ENCODE peak calls at places on chromosomes 1 and 21, in five cellular contexts. N, R, C, Y and U are unnamed samples.

GRCh38 chr1:22101199-22101598 is 41.7 kb downstream of the WNT4 start:
- DNase-seq in Y (no peak), R (no peak), C (no peak), N (no peak), U (no peak)

GRCh38 chr1:245188350-245188749 is 33.6 kb downstream of the KIF26B start:
- DNase-seq in N (no peak), Y (no peak), R (no peak), C (no peak), U (no peak)

GRCh38 chr1:244826712-244827111 is 8.7 kb upstream of the COX20 start:
- DNase-seq in Y (no peak), R (no peak), C (no peak), N (no peak), U (no peak)

GRCh38 chr1:184947497-184948256 is 26.6 kb downstream of the NIBAN1 start:
- DNase-seq in C (no peak), Y (no peak), N (no peak), R (no peak), U (no peak)

GRCh38 chr1:50424940-50425375 is 1.7 kb upstream of the DMRTA2 start:
- DNase-seq in C (no peak), R (no peak), N (no peak), Y (no peak), U (no peak)

GRCh38 chr1:150410582-150411101 is 46.7 kb downstream of the RPRD2 start:
- DNase-seq in C (no peak), R (no peak), Y (no peak), N (peak; percentile 9), U (no peak)

GRCh38 chr21:16308269-16308668 is 578.5 kb downstream of the USP25 start:
- DNase-seq in Y (no peak), R (no peak), N (no peak), C (no peak), U (no peak)

GRCh38 chr1:169849346-169850022 is 44.2 kb downstream of the SCYL3 start:
- DNase-seq in Y (no peak), R (no peak), N (no peak), C (no peak), U (no peak)

DNA sequence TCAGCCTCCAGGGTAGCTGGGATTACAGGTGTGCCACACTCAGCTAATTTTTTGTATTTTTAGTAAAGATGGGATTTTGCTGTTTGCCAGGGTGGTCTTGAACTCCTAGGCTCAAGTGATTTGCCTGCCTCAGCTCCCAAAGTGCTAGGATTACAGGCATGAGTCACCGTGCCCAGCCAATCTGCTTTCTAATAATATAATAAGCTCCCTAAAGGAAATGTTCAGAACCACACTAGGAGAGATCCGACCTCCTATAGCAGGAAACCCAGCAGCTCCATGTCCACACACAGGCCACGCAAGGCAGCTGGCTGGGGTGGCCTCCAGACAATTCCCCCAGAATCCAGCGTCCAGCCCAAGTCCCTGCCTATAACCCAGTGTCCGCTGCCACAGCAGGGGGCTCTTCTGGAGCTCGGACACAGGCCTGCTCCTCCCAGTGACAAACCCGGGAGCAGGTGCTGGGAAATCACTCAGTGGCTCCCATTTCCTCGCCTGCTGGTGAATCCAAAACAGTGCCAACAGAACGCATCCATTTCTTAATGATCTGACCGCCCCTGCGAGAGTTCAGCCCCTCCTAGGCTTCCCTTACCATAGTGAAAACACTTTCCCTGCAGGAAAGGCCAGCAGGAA is 7.5 kb downstream of the RIPK4 start:
- DNase-seq in Y (no peak), C (no peak), N (no peak), R (no peak), U (no peak)
- H3K4me3 ChIP-seq in Y (no peak overlapping the region), C (no peak overlapping the region), N (no peak overlapping the region), R (no peak overlapping the region), U (no peak overlapping the region)

DNA sequence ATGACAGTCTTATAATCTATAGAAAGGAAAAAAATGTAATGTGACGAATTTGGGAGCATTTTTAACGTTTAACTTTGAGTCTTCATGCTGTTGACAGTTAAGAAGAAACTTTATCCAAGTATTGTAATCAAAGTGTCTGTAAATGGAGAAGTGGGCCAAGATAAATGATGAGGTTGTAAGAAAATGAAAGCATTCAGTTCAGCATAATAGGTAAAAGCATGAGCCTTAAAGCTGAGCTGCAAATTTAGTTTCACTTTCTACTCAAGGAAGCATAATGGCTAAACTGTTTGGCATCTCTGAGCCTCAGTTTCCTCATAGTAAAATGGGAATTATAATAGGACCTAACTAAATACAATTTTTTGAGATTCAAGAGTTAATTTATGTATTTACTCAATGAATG is 1554.8 kb downstream of the KCNT2 start:
- DNase-seq in R (no peak), Y (no peak), N (no peak), C (no peak), U (no peak)
- H3K4me3 ChIP-seq in R (no peak overlapping the region), Y (no peak overlapping the region), N (no peak overlapping the region), C (peak overlapping the region; percentile 26), U (no peak overlapping the region)

DNA sequence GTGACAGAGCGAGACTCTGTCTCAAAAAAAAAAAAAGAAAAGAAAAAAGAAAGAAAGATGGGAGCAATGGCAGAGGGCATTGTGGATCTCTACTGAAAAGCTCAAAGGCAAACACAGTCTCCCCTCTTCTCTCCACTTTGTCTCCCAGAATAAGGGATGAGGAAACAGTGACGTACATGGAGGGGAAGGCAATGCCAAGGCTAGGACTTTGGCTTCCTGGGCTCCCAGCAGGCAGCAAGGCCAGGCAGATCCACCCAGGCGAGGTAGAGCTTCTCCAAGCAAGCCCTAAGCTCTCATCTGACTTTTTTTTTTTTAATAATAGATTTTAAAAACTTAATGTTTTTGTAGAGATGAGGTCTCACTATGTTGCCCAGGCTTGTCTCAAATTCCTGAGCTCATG is 4.6 kb downstream of the ARHGEF2 start:
- DNase-seq in R (no peak), C (no peak), N (no peak), Y (no peak), U (no peak)
- H3K4me3 ChIP-seq in R (no peak overlapping the region), C (peak overlapping the region; percentile 92), N (no peak overlapping the region), Y (no peak overlapping the region), U (no peak overlapping the region)

DNA sequence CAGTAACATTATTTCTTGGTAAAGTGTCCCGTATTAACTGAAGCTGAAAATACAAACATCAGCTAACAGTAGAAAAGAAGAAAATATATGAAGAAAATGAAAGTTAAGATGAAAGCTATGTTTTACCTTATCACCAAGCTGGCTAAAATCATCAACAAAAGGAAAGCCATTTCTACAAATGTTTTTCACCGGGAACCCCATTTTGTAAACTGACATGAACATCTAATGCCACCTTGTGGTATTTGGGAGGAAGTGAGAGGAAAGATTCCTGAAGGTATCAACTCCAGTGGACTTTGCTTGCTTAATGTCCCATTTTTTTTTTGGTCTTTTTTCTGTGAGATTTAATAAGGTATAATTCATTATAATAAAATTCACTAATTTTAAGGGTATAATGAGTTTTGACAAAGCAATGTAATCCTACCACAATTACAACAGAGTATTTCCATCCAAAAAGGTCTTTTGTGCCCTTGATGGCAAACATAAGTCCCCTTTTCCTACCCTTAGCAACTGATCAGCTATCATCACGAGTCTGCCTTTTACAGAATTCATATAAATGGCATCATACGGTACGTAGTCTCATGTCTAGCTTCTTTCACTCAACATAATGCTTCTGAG is 7.7 kb downstream of the SDHB start:
- DNase-seq in N (peak; percentile 31), Y (peak; percentile 64), R (peak; percentile 49), C (no peak), U (no peak)
- H3K4me3 ChIP-seq in N (no peak overlapping the region), Y (peak overlapping the region; percentile 10), R (no peak overlapping the region), C (no peak overlapping the region), U (no peak overlapping the region)

GRCh38 chr1:89833183-89834077 is 12.6 kb downstream of the LRRC8D start:
- DNase-seq in Y (no peak), C (no peak), N (no peak), R (no peak), U (no peak)

GRCh38 chr1:89834078-89834704 is 13.4 kb downstream of the LRRC8D start:
- DNase-seq in N (no peak), R (no peak), C (no peak), Y (no peak), U (no peak)

GRCh38 chr1:89829186-89829585 is 8.4 kb downstream of the LRRC8D start:
- DNase-seq in R (no peak), C (no peak), N (no peak), Y (no peak), U (no peak)

GRCh38 chr1:89832481-89833127 is 11.8 kb downstream of the LRRC8D start:
- DNase-seq in N (no peak), Y (no peak), C (no peak), R (no peak), U (no peak)

GRCh38 chr1:89831462-89832113 is 10.8 kb downstream of the LRRC8D start:
- DNase-seq in Y (no peak), R (no peak), N (no peak), C (no peak), U (no peak)
- H3K4me3 ChIP-seq in Y (no peak overlapping the region), R (no peak overlapping the region), N (no peak overlapping the region), C (no peak overlapping the region), U (no peak overlapping the region)

GRCh38 chr1:205811660-205812059 is 1.3 kb downstream of the SLC41A1 start:
- DNase-seq in Y (no peak), N (peak; percentile 5), R (no peak), C (no peak), U (no peak)

GRCh38 chr1:205812878-205813754 is at the start of gene SLC41A1:
- DNase-seq in C (peak; percentile 93), N (peak; percentile 87), Y (peak; percentile 89), R (peak; percentile 76), U (peak; percentile 52)

GRCh38 chr1:205813755-205814058 is 709 bp upstream of the SLC41A1 start:
- DNase-seq in N (no peak), C (no peak), Y (no peak), R (peak; percentile 32), U (no peak)

GRCh38 chr1:205810448-205811157 is 2.4 kb downstream of the SLC41A1 start:
- DNase-seq in Y (peak; percentile 33), C (no peak), N (peak; percentile 33), R (no peak), U (no peak)

GRCh38 chr1:205812271-205812877 is 624 bp downstream of the SLC41A1 start:
- DNase-seq in Y (peak; percentile 29), N (no peak), C (peak; percentile 5), R (no peak), U (no peak)
- H3K4me3 ChIP-seq in Y (peak overlapping the region; percentile 86), N (peak overlapping the region; percentile 77), C (peak overlapping the region; percentile 87), R (peak overlapping the region; percentile 64), U (peak overlapping the region; percentile 80)

GRCh38 chr1:38068220-38068979 is 21.8 kb upstream of the POU3F1 start:
- DNase-seq in Y (no peak), N (no peak), C (no peak), R (no peak), U (no peak)
- H3K4me3 ChIP-seq in Y (no peak overlapping the region), N (no peak overlapping the region), C (no peak overlapping the region), R (no peak overlapping the region), U (no peak overlapping the region)

DNA sequence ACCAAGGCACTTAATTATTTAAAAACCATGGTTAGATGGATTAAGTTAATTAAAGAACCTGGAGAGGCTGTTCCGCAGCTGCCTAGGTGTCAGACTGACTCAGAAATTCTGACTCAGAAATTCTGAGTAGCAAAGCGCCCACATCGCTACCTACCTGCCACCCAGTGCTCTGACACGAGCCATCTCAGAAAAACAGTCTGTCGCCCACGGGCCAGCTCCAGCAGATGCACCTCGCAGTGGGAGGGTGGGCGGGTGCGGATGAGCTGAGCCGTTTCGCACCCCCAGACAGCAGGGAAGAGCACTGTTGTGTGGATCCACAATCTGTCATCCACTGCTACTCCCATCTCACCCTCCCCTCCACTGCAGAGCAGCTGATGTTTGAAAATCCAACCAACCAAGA is 13.5 kb downstream of the KCNK1 start:
- DNase-seq in N (no peak), Y (no peak), R (no peak), C (no peak), U (no peak)
- H3K4me3 ChIP-seq in N (no peak overlapping the region), Y (no peak overlapping the region), R (no peak overlapping the region), C (no peak overlapping the region), U (no peak overlapping the region)